ENCODE peak calls at places on chromosomes 12 and 14, in six cellular contexts. J, D, U, G, B and Q are unnamed samples.

GRCh38 chr12:120229071-120229582 is 28.2 kb upstream of the RPLP0 start:
- DNase-seq in J (no peak), D (no peak), U (no peak), G (peak), B (no peak), Q (no peak)

GRCh38 chr12:25347716-25348261 is 97.1 kb upstream of the KRAS start:
- DNase-seq in J (no peak), D (no peak), U (no peak), G (peak), B (no peak), Q (no peak)

GRCh38 chr12:59803735-59804134 is 207.9 kb downstream of the SLC16A7 start:
- DNase-seq in J (no peak), D (no peak), U (no peak), G (no peak), B (no peak), Q (no peak)

GRCh38 chr12:120686690-120687569 is at the start of gene MLEC:
- DNase-seq in J (peak), D (peak), U (peak), G (peak), B (peak), Q (peak)

GRCh38 chr14:33799705-33800269 is 151.1 kb downstream of the EGLN3 start:
- DNase-seq in J (no peak), D (no peak), U (no peak), G (no peak), B (no peak), Q (peak)

GRCh38 chr14:97916100-97916499 is 1118.9 kb downstream of the VRK1 start:
- DNase-seq in J (no peak), D (no peak), U (no peak), G (no peak), B (no peak), Q (no peak)

GRCh38 chr14:99254391-99255009 is 17.5 kb downstream of the BCL11B start:
- DNase-seq in J (no peak), D (no peak), U (no peak), G (no peak), B (no peak), Q (no peak)

GRCh38 chr14:61963926-61964325 is 201.7 kb downstream of the SNAPC1 start:
- DNase-seq in J (no peak), D (no peak), U (no peak), G (no peak), B (no peak), Q (no peak)

GRCh38 chr12:56600753-56601152 is 29.4 kb downstream of the BAZ2A start:
- DNase-seq in J (no peak), D (no peak), U (no peak), G (no peak), B (no peak), Q (no peak)

GRCh38 chr12:1324099-1324498 is 270.3 kb downstream of the FBXL14 start:
- DNase-seq in J (no peak), D (no peak), U (no peak), G (no peak), B (no peak), Q (no peak)

GRCh38 chr12:64610660-64611429 is 550 bp downstream of the RASSF3 start:
- DNase-seq in J (peak), D (peak), U (peak), G (peak), B (peak), Q (peak)

GRCh38 chr12:95146767-95147166 is 70.5 kb downstream of the FGD6 start:
- DNase-seq in J (no peak), D (no peak), U (no peak), G (no peak), B (no peak), Q (no peak)

GRCh38 chr14:69337984-69338383 is 60.1 kb downstream of the ERH start:
- DNase-seq in J (no peak), D (no peak), U (no peak), G (no peak), B (no peak), Q (no peak)

GRCh38 chr12:82209533-82209932 is 148.7 kb downstream of the CCDC59 start:
- DNase-seq in J (no peak), D (no peak), U (no peak), G (no peak), B (no peak), Q (no peak)

GRCh38 chr14:23093526-23093925 is 1.4 kb downstream of the ACIN1 start:
- DNase-seq in J (no peak), D (no peak), U (no peak), G (no peak), B (no peak), Q (no peak)

GRCh38 chr12:64450711-64451486 is 1.0 kb upstream of the TBK1 start:
- DNase-seq in J (no peak), D (no peak), U (no peak), G (peak), B (no peak), Q (no peak)

GRCh38 chr12:8493084-8493483 is 20.2 kb upstream of the CLEC4D start:
- DNase-seq in J (no peak), D (peak), U (no peak), G (no peak), B (no peak), Q (no peak)

GRCh38 chr14:57957441-57957840 is 91.5 kb upstream of the SLC35F4 start:
- DNase-seq in J (no peak), D (no peak), U (no peak), G (no peak), B (no peak), Q (no peak)

GRCh38 chr12:100141998-100142850 is 450 bp downstream of the BLTP3B start:
- DNase-seq in J (no peak), D (peak), U (peak), G (peak), B (peak), Q (no peak)

GRCh38 chr14:103230021-103230420 is 104.0 kb upstream of the EIF5 start:
- DNase-seq in J (no peak), D (no peak), U (no peak), G (no peak), B (peak), Q (no peak)

GRCh38 chr14:38254565-38255407 is 1.1 kb downstream of the CLEC14A start:
- DNase-seq in J (no peak), D (no peak), U (no peak), G (peak), B (no peak), Q (no peak)

GRCh38 chr14:95299271-95299670 is 20.4 kb downstream of the CLMN start:
- DNase-seq in J (no peak), D (no peak), U (no peak), G (no peak), B (no peak), Q (peak)

GRCh38 chr14:38197761-38198345 is 9.9 kb upstream of the SSTR1 start:
- DNase-seq in J (peak), D (no peak), U (no peak), G (no peak), B (no peak), Q (no peak)

GRCh38 chr12:52633383-52633782 is 15.0 kb upstream of the KRT73 start:
- DNase-seq in J (no peak), D (no peak), U (no peak), G (no peak), B (no peak), Q (no peak)

GRCh38 chr12:23954332-23954731 is 4.9 kb upstream of the SOX5 start:
- DNase-seq in J (no peak), D (no peak), U (no peak), G (no peak), B (no peak), Q (no peak)